ENCODE peak calls at places on chromosomes 4 and X, in four cellular contexts. Y, T, J and D are unnamed samples.

GRCh38 chr4:109649872-109650271 is 53.4 kb downstream of the CASP6 start:
- DNase-seq in Y (no peak), T (no peak), J (no peak), D (no peak)

GRCh38 chr4:126734465-126734864 is 898.3 kb upstream of the INTU start:
- DNase-seq in Y (no peak), T (no peak), J (no peak), D (no peak)

GRCh38 chr4:114535725-114536124 is 62.9 kb upstream of the UGT8 start:
- DNase-seq in Y (no peak), T (no peak), J (no peak), D (no peak)

GRCh38 chr4:105709081-105709450 is 482 bp downstream of the GSTCD start:
- DNase-seq in Y (no peak), T (no peak), J (peak), D (peak)

GRCh38 chrX:40174594-40175415 is 77.0 kb upstream of the BCOR start:
- DNase-seq in Y (no peak), T (peak), J (peak), D (no peak)

GRCh38 chrX:137031517-137032377 is 2.0 kb downstream of the GPR101 start:
- DNase-seq in Y (peak), T (peak), J (no peak), D (no peak)

GRCh38 chr4:8409271-8410065 is 31.1 kb downstream of the ACOX3 start:
- DNase-seq in Y (peak), T (peak), J (no peak), D (no peak)

GRCh38 chrX:56564182-56564885 is 907 bp downstream of the UBQLN2 start:
- DNase-seq in Y (no peak), T (peak), J (peak), D (no peak)

GRCh38 chr4:10201356-10202223 is 85.0 kb upstream of the WDR1 start:
- DNase-seq in Y (peak), T (no peak), J (no peak), D (no peak)

GRCh38 chrX:82362550-82362949 is 1145.5 kb upstream of the POU3F4 start:
- DNase-seq in Y (no peak), T (no peak), J (no peak), D (no peak)

GRCh38 chrX:11010476-11010875 is 100.7 kb upstream of the HCCS start:
- DNase-seq in Y (no peak), T (no peak), J (no peak), D (no peak)

GRCh38 chrX:121496966-121497365 is 449.6 kb downstream of the GLUD2 start:
- DNase-seq in Y (no peak), T (no peak), J (no peak), D (no peak)

GRCh38 chrX:130171446-130172126 is at the start of gene RAB33A:
- DNase-seq in Y (no peak), T (peak), J (no peak), D (no peak)

GRCh38 chr4:73127839-73128448 is 58.4 kb upstream of the COX18 start:
- DNase-seq in Y (no peak), T (peak), J (peak), D (no peak)

GRCh38 chrX:14497184-14497666 is 32.1 kb upstream of the GLRA2 start:
- DNase-seq in Y (no peak), T (no peak), J (no peak), D (no peak)

GRCh38 chrX:20455001-20455400 is 188.3 kb upstream of the RPS6KA3 start:
- DNase-seq in Y (no peak), T (no peak), J (no peak), D (no peak)

GRCh38 chr4:54217642-54218486 is 11.2 kb upstream of the PDGFRA start:
- DNase-seq in Y (peak), T (peak), J (peak), D (peak)

GRCh38 chr4:60989141-60989540 is 211.0 kb upstream of the ADGRL3 start:
- DNase-seq in Y (no peak), T (no peak), J (no peak), D (no peak)

GRCh38 chr4:184359905-184360304 is 114.4 kb downstream of the IRF2 start:
- DNase-seq in Y (no peak), T (no peak), J (no peak), D (no peak)

GRCh38 chr4:146335763-146336412 is 121.5 kb downstream of the REELD1 start:
- DNase-seq in Y (no peak), T (no peak), J (peak), D (no peak)

GRCh38 chr4:146330392-146330791 is 116.1 kb downstream of the REELD1 start:
- DNase-seq in Y (no peak), T (no peak), J (no peak), D (no peak)

GRCh38 chr4:146334862-146335449 is 120.6 kb downstream of the REELD1 start:
- DNase-seq in Y (no peak), T (no peak), J (no peak), D (no peak)

GRCh38 chr4:146333895-146334262 is 119.5 kb downstream of the REELD1 start:
- DNase-seq in Y (no peak), T (no peak), J (no peak), D (no peak)

GRCh38 chr4:146333187-146333894 is 119.0 kb downstream of the REELD1 start:
- DNase-seq in Y (no peak), T (no peak), J (peak), D (no peak)
- H3K27ac ChIP-seq in Y (no peak), T (peak), J (no peak), D (no peak)

DNA sequence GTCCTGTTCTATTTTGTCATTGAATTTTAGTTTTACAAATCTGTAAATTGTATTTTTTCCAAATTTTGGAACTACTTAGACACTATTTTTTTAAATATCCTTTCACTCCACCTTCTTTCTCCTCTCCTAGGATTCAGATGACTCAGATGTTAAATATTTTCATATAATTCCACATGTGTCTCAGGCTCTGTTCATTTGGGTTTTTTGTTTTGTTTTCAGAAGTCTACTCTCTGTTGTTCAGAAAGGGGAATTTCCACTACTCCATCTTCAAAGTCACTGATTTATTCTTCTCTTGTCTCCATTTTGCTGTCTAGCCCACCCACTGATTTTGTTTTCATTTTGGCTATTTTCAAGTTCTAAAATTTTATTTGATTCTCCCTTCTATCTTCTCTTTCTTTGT is 264.0 kb upstream of the SLIT2 start:
- DNase-seq in Y (no peak), T (no peak), J (no peak), D (no peak)
- TF ChIP-seq ELF1 in Y (no peak), T (no peak), J (no peak), D (no peak)

GRCh38 chrX:64975989-64976672 is at the start of gene ZC4H2:
- DNase-seq in Y (peak), T (peak), J (peak), D (peak)
- H3K27ac ChIP-seq in Y (no peak), T (peak), J (peak), D (peak)

DNA sequence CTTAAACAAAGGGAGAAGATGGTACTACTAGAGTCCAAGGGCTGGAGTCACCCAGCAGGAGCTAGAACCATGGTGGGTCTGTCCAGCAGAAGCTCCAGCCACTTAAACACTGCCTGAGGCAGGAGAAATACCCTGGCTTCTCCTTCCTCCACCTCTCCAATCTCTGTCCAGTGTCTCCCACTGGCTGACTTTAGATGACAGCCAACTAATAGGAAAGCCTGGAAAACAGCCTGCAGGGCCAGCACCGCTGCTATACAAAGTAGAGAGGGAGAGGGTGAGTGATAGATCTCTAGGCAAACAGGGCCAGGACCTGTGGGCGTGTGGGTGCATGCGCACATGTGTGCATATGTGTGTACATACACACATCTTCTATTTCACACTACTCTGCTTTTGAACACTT is 56.5 kb upstream of the ATP8A1 start:
- DNase-seq in Y (no peak), T (no peak), J (no peak), D (no peak)
- TF ChIP-seq ELF1 in Y (no peak), T (no peak), J (no peak), D (no peak)

DNA sequence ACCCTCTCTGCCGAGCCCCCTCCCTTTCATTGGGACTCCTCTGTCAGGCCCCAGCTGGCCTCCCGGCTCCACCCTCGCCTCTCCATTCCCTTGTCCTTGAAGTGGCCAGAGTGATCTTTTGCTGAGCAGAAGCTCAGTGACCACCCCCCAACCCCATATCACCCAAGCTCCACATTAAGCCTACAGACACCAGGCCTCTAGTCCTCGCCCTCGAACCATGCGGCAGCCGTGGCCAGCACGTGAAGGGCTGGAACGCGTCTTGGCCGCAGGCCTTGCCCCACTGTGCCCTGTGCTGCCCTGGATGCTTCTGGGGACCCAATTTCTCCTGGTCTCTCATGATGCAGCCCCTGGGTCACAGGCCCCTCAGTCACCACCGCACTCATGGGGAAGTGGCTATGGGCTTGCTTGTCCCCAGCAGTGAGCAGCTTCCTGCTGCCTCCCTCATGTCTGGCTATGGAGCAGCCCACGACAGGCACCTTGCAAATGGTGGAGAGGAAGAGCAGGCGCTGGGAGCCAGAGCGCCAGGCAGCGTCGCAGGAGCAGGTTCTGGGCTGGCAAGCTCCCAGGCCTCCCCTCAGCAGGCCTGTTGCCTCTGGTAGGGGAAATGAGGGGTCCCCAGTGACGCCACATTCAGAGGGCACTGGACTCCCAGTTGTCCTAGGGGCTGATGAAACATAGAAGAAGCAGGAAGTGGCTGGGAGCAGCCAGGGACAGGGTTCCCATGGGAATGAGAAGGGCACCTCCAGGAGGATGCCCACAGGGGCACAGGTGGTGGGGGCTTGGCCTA is 757 bp upstream of the SRPK3 start:
- DNase-seq in Y (no peak), T (no peak), J (no peak), D (no peak)
- H3K27ac ChIP-seq in Y (no peak), T (peak), J (no peak), D (no peak)